ENCODE peak calls at places on chromosome 12, in eight cellular contexts. X is GM23338, N is transverse colon, M is IMR-90, H is stomach, Z is body of pancreas, U is mammary epithelial cell, G is uterus. F is an unnamed sample.

GRCh38 chr12:128286970-128287369 is 20.0 kb downstream of the TMEM132C start:
- DNase-seq in X (no peak), N (no peak), M (no peak), H (no peak), Z (peak), U (no peak), G (no peak), F (no peak)

GRCh38 chr12:65728913-65729793 is 95.1 kb upstream of the HMGA2 start:
- DNase-seq in X (peak), N (peak), M (peak), H (no peak), Z (no peak), U (peak), G (no peak), F (peak)

GRCh38 chr12:59182191-59182590 is 261.9 kb upstream of the LRIG3 start:
- DNase-seq in X (no peak), N (no peak), M (no peak), H (no peak), Z (no peak), U (peak), G (no peak), F (no peak)

GRCh38 chr12:106090586-106091411 is 48.0 kb downstream of the NUAK1 start:
- DNase-seq in X (no peak), N (no peak), M (peak), H (no peak), Z (no peak), U (peak), G (peak), F (no peak)

GRCh38 chr12:3081886-3082285 is 4.7 kb downstream of the TSPAN9 start:
- DNase-seq in X (no peak), N (no peak), M (peak), H (no peak), Z (no peak), U (no peak), G (no peak), F (no peak)

GRCh38 chr12:125330645-125331341 is 265.6 kb downstream of the AACS start:
- DNase-seq in X (peak), N (peak), M (no peak), H (peak), Z (peak), U (peak), G (peak), F (peak)

GRCh38 chr12:1823237-1823636 is 2.9 kb downstream of the LRTM2 start:
- DNase-seq in X (no peak), N (no peak), M (no peak), H (no peak), Z (no peak), U (no peak), G (no peak), F (no peak)

GRCh38 chr12:2163172-2163927 is 110.6 kb downstream of the CACNA1C start:
- DNase-seq in X (no peak), N (peak), M (peak), H (peak), Z (peak), U (no peak), G (peak), F (no peak)

GRCh38 chr12:19710811-19711793 is 271.8 kb downstream of the AEBP2 start:
- DNase-seq in X (no peak), N (no peak), M (no peak), H (no peak), Z (peak), U (no peak), G (peak), F (no peak)

GRCh38 chr12:54584128-54584527 is 4.3 kb downstream of the PPP1R1A start:
- DNase-seq in X (no peak), N (no peak), M (no peak), H (no peak), Z (no peak), U (no peak), G (no peak), F (no peak)

GRCh38 chr12:51819851-51820720 is 28.4 kb downstream of the FIGNL2 start:
- DNase-seq in X (peak), N (peak), M (no peak), H (peak), Z (peak), U (no peak), G (peak), F (no peak)

GRCh38 chr12:131139363-131140068 is 185.8 kb downstream of the ADGRD1 start:
- DNase-seq in X (no peak), N (no peak), M (no peak), H (no peak), Z (no peak), U (no peak), G (no peak), F (no peak)

GRCh38 chr12:123519151-123520001 is 14.1 kb downstream of the RILPL1 start:
- DNase-seq in X (peak), N (peak), M (peak), H (no peak), Z (peak), U (peak), G (no peak), F (peak)

GRCh38 chr12:45543887-45544286 is 185.6 kb upstream of the ARID2 start:
- DNase-seq in X (peak), N (peak), M (peak), H (peak), Z (peak), U (peak), G (no peak), F (peak)

GRCh38 chr12:116665666-116666304 is 72.1 kb downstream of the SPRING1 start:
- DNase-seq in X (peak), N (no peak), M (no peak), H (no peak), Z (no peak), U (no peak), G (no peak), F (no peak)

GRCh38 chr12:106645074-106645421 is 62.2 kb downstream of the RFX4 start:
- DNase-seq in X (no peak), N (peak), M (no peak), H (peak), Z (peak), U (peak), G (no peak), F (no peak)

GRCh38 chr12:118237053-118237665 is 101.2 kb downstream of the PEBP1 start:
- DNase-seq in X (no peak), N (no peak), M (no peak), H (no peak), Z (peak), U (no peak), G (no peak), F (no peak)

GRCh38 chr12:5633102-5633501 is 201.2 kb downstream of the NTF3 start:
- DNase-seq in X (no peak), N (no peak), M (no peak), H (no peak), Z (no peak), U (no peak), G (no peak), F (no peak)

GRCh38 chr12:22100952-22101748 is 55.1 kb downstream of the CMAS start:
- DNase-seq in X (peak), N (peak), M (peak), H (peak), Z (peak), U (peak), G (peak), F (no peak)

GRCh38 chr12:22656835-22657234 is 31.9 kb downstream of the ETNK1 start:
- DNase-seq in X (no peak), N (no peak), M (no peak), H (no peak), Z (no peak), U (peak), G (no peak), F (no peak)

GRCh38 chr12:52050116-52050770 is 999 bp upstream of the NR4A1 start:
- DNase-seq in X (peak), N (no peak), M (peak), H (peak), Z (peak), U (peak), G (peak), F (no peak)

GRCh38 chr12:3888654-3889053 is 15.5 kb upstream of the PARP11 start:
- DNase-seq in X (no peak), N (no peak), M (no peak), H (no peak), Z (no peak), U (no peak), G (no peak), F (no peak)

GRCh38 chr12:27332407-27333310 is at the start of gene BMAL2:
- DNase-seq in X (peak), N (peak), M (peak), H (peak), Z (peak), U (peak), G (peak), F (peak)

GRCh38 chr12:57091633-57092528 is 3.0 kb downstream of the NAB2 start:
- DNase-seq in X (no peak), N (no peak), M (no peak), H (no peak), Z (no peak), U (no peak), G (no peak), F (no peak)

GRCh38 chr12:114443607-114444421 is 37.9 kb upstream of the TBX5 start:
- DNase-seq in X (peak), N (no peak), M (no peak), H (no peak), Z (no peak), U (no peak), G (no peak), F (no peak)

GRCh38 chr12:14689996-14690395 is 6.4 kb downstream of the GUCY2C start:
- DNase-seq in X (no peak), N (no peak), M (no peak), H (no peak), Z (no peak), U (no peak), G (no peak), F (no peak)

GRCh38 chr12:95790912-95791849 is 617 bp upstream of the NTN4 start:
- DNase-seq in X (peak), N (peak), M (peak), H (no peak), Z (peak), U (peak), G (peak), F (peak)

GRCh38 chr12:73612571-73612970 is 925.1 kb upstream of the ATXN7L3B start:
- DNase-seq in X (no peak), N (no peak), M (no peak), H (no peak), Z (no peak), U (no peak), G (no peak), F (no peak)

GRCh38 chr12:4762773-4763172 is 42.6 kb downstream of the GALNT8 start:
- DNase-seq in X (no peak), N (no peak), M (no peak), H (no peak), Z (no peak), U (no peak), G (no peak), F (no peak)

GRCh38 chr12:14695685-14696084 is 714 bp downstream of the GUCY2C start:
- DNase-seq in X (no peak), N (peak), M (no peak), H (no peak), Z (no peak), U (no peak), G (no peak), F (no peak)

GRCh38 chr12:26434299-26434915 is 239.0 kb downstream of the SSPN start:
- DNase-seq in X (peak), N (peak), M (peak), H (no peak), Z (peak), U (peak), G (no peak), F (peak)

GRCh38 chr12:53059434-53060063 is 9.7 kb downstream of the TNS2 start:
- DNase-seq in X (no peak), N (no peak), M (no peak), H (no peak), Z (peak), U (no peak), G (no peak), F (no peak)

GRCh38 chr12:49811136-49811535 is 17.1 kb downstream of the NCKAP5L start:
- DNase-seq in X (peak), N (no peak), M (no peak), H (no peak), Z (no peak), U (no peak), G (no peak), F (no peak)

GRCh38 chr12:94186461-94187237 is 38.3 kb downstream of the PLXNC1 start:
- DNase-seq in X (peak), N (no peak), M (peak), H (no peak), Z (peak), U (no peak), G (peak), F (no peak)

GRCh38 chr12:49983892-49984291 is 11.1 kb downstream of the AQP6 start:
- DNase-seq in X (no peak), N (no peak), M (peak), H (no peak), Z (no peak), U (peak), G (no peak), F (peak)

GRCh38 chr12:92702754-92703679 is at the start of gene PLEKHG7:
- DNase-seq in X (no peak), N (peak), M (no peak), H (peak), Z (peak), U (no peak), G (no peak), F (no peak)

GRCh38 chr12:48489012-48489411 is 6.7 kb downstream of the C12orf54 start:
- DNase-seq in X (no peak), N (no peak), M (peak), H (no peak), Z (no peak), U (peak), G (no peak), F (peak)

GRCh38 chr12:13443028-13443427 is 246.5 kb downstream of the EMP1 start:
- DNase-seq in X (no peak), N (no peak), M (no peak), H (no peak), Z (no peak), U (no peak), G (no peak), F (no peak)

DNA sequence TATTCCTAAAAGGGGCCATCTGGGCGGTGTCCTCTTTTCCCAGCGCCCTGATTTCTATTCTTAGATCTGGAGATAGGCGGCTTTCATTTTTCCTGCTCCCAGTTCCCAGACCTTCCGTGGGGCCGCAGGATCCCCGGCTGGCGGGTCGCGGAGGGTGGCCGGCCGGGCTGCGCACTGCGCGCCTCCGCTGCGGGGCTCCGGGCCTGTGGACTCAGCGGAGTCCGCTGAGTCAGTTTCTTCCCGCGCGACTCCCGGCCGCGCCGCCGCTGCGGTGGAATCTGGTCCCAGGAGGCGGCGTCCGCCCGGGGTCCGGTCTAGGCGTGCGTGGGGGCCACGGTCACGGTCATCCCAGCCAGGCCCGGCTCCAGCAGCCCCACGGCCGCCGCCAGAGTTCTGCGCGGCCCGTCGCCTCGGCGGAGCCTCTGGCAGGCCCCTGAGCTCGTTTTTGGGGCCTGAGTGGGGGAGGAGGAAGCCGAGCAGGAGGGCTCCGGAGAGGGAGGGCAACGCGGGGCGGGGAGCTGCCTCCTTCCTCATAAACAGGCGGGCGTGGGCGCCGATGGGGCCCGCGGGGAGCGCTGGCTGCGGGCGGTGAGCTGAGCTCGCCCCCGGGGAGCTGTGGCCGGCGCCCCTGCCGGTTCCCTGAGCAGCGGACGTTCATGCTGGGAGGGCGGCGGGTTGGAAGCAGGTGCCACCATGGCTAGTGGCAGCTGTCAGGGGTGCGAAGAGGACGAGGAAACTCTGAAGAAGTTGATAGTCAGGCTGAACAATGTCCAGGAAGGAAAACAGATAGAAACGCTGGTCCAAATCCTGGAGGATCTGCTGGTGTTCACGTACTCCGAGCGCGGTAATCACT is at the start of gene LRRK2:
- DNase-seq in X (peak), N (peak), M (peak), H (peak), Z (peak), U (peak), G (peak), F (peak)
- TF ChIP-seq CTCF in X (no peak), N (no peak), M (no peak), H (no peak), Z (no peak), U (no peak), G (no peak), F (peak)

GRCh38 chr12:78865297-78865955 is 852 bp downstream of the SYT1 start:
- DNase-seq in X (peak), N (no peak), M (no peak), H (no peak), Z (no peak), U (peak), G (no peak), F (no peak)
- H3K27ac ChIP-seq in X (peak), N (no peak), M (no peak), H (no peak), Z (no peak), U (no peak), G (peak), F (no peak)

DNA sequence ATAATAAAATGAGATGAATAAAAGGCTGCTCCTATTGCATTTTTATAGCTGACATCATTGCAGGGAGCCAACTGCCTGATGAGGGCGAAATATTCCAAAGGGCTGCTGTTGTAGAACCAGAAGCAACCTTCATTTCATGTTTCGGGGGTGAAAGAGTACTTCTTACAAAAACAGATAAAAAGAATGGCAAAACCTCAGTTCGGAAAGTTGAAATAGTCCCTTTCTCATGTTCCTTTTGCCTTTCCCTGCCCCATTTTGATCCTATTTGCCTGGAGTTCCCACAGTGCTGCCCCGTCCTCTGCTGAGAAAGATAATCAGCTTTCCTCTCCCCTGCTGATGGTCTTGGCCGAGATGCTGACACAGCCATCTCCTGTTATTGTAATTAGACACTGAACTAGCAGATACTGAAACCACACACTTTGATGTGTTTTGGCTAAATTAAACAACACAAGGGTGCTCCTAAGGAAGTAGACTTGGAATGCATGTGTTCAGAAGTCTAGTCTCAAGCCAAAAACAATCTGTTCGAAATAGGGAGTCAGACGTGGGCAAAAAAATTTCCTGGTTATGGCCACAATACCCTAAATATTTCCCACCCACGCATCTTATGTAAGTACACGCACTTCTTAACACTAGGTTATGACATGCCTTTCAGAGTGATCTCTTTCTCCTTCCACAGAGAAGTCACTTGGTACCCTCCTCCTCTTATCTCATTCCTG is 117.2 kb downstream of the PPM1H start:
- DNase-seq in X (no peak), N (no peak), M (peak), H (no peak), Z (no peak), U (peak), G (no peak), F (no peak)
- TF ChIP-seq CTCF in X (peak), N (no peak), M (no peak), H (no peak), Z (no peak), U (no peak), G (no peak), F (no peak)

GRCh38 chr12:99389751-99390150 is 257.8 kb upstream of the GARIN6 start:
- DNase-seq in X (no peak), N (no peak), M (no peak), H (no peak), Z (no peak), U (no peak), G (no peak), F (no peak)

GRCh38 chr12:99393763-99394162 is 253.8 kb upstream of the GARIN6 start:
- DNase-seq in X (no peak), N (no peak), M (no peak), H (no peak), Z (no peak), U (no peak), G (no peak), F (no peak)

GRCh38 chr12:99392091-99392850 is 255.3 kb upstream of the GARIN6 start:
- DNase-seq in X (no peak), N (no peak), M (no peak), H (no peak), Z (no peak), U (no peak), G (no peak), F (no peak)

GRCh38 chr12:99387661-99388060 is 259.9 kb upstream of the GARIN6 start:
- DNase-seq in X (no peak), N (no peak), M (no peak), H (no peak), Z (no peak), U (no peak), G (no peak), F (no peak)

GRCh38 chr12:99390707-99391106 is 256.8 kb upstream of the GARIN6 start:
- DNase-seq in X (peak), N (no peak), M (no peak), H (no peak), Z (peak), U (no peak), G (no peak), F (no peak)
- H3K27ac ChIP-seq in X (no peak), N (no peak), M (no peak), H (no peak), Z (no peak), U (no peak), G (no peak), F (no peak)

GRCh38 chr12:585062-586061 is 77.9 kb downstream of the NINJ2 start:
- DNase-seq in X (no peak), N (no peak), M (no peak), H (no peak), Z (no peak), U (no peak), G (no peak), F (no peak)

GRCh38 chr12:588658-589057 is 74.6 kb downstream of the NINJ2 start:
- DNase-seq in X (no peak), N (no peak), M (no peak), H (no peak), Z (no peak), U (no peak), G (no peak), F (no peak)

GRCh38 chr12:587132-587531 is 76.1 kb downstream of the NINJ2 start:
- DNase-seq in X (no peak), N (no peak), M (no peak), H (no peak), Z (no peak), U (no peak), G (no peak), F (no peak)

GRCh38 chr12:587551-588322 is 75.5 kb downstream of the NINJ2 start:
- DNase-seq in X (no peak), N (no peak), M (no peak), H (no peak), Z (no peak), U (no peak), G (no peak), F (no peak)

DNA sequence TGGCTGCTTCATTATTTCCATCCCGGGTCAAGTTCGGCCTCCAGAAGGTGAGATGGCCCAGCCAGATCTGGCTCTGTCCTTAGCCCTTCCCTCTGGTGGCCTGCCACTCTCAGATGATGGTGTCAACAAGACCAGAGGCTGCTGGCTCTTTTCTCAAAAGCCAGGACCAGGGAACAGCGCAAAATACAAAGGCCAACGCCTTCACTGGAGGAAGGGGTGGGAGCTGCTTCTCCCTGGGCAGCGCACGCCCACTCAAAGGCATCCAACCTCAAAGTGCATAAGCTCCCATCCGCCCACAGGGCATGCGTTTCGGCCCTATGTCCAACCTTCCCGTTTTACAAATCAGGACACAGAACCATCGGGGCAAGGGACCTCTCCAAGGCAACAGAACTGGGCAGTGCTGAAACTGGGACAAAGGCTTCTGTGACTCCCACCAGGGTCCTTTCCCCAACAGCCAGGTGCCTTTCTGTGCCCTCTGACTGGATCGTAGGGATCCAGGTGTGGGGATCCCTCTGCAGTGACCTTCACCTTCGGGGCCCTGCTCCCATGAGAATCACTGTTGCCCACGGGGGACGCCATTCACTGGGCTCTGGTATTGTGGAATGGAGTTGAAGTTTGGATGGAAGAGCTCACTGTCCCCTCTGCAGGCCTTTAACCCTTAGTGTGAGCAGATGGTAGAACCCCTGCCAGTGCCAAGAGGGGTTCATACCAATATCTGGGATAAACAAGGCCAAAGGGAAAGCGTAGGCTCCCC is 76.8 kb downstream of the NINJ2 start:
- DNase-seq in X (no peak), N (no peak), M (no peak), H (no peak), Z (no peak), U (no peak), G (no peak), F (no peak)
- TF ChIP-seq CTCF in X (no peak), N (no peak), M (no peak), H (no peak), Z (no peak), U (no peak), G (no peak), F (no peak)